ENCODE peak calls at places on chromosomes 5 and 9, in seven cellular contexts. D, P, B, F, C, W and O are unnamed samples.

GRCh38 chr5:96114736-96115466 is 153.2 kb upstream of the ELL2 start:
- DNase-seq in D (no peak), P (no peak), B (no peak), F (no peak), C (no peak), W (peak; percentile 55), O (no peak)

GRCh38 chr5:89236900-89237299 is 353.9 kb upstream of the MEF2C start:
- DNase-seq in D (no peak), P (no peak), B (no peak), F (no peak), C (no peak), W (peak; percentile 60), O (no peak)

GRCh38 chr9:96270236-96270635 is 31.7 kb downstream of the HSD17B3 start:
- DNase-seq in D (no peak), P (no peak), B (no peak), F (no peak), C (no peak), W (no peak), O (no peak)

GRCh38 chr9:12748016-12748415 is 26.8 kb upstream of the LURAP1L start:
- DNase-seq in D (no peak), P (no peak), B (no peak), F (no peak), C (no peak), W (no peak), O (no peak)

GRCh38 chr5:135320718-135321484 is 78.1 kb downstream of the MACROH2A1 start:
- DNase-seq in D (no peak), P (no peak), B (no peak), F (peak; percentile 56), C (no peak), W (no peak), O (no peak)

GRCh38 chr9:126549246-126550006 is 64.3 kb upstream of the LMX1B start:
- DNase-seq in D (peak; percentile 25), P (no peak), B (no peak), F (peak; percentile 54), C (no peak), W (no peak), O (no peak)

GRCh38 chr5:143244000-143244736 is 159.3 kb downstream of the NR3C1 start:
- DNase-seq in D (no peak), P (no peak), B (peak; percentile 24), F (no peak), C (peak; percentile 29), W (peak; percentile 98), O (peak; percentile 62)

GRCh38 chr5:10660720-10661387 is 97.0 kb downstream of the ANKRD33B start:
- DNase-seq in D (no peak), P (no peak), B (peak; percentile 5), F (no peak), C (no peak), W (no peak), O (no peak)

GRCh38 chr5:172603425-172603824 is 37.6 kb upstream of the NEURL1B start:
- DNase-seq in D (no peak), P (no peak), B (no peak), F (peak; percentile 37), C (no peak), W (peak; percentile 34), O (peak; percentile 68)

GRCh38 chr5:150065346-150065745 is 21.0 kb downstream of the CSF1R start:
- DNase-seq in D (no peak), P (peak; percentile 16), B (no peak), F (peak; percentile 78), C (peak; percentile 40), W (peak; percentile 52), O (peak; percentile 49)

GRCh38 chr9:34282096-34282495 is 47.0 kb downstream of the KIF24 start:
- DNase-seq in D (no peak), P (no peak), B (no peak), F (no peak), C (no peak), W (no peak), O (no peak)

GRCh38 chr9:34375901-34376595 is 650 bp downstream of the MYORG start:
- DNase-seq in D (peak; percentile 84), P (peak; percentile 76), B (peak; percentile 65), F (peak; percentile 91), C (peak; percentile 77), W (peak; percentile 15), O (peak; percentile 61)

GRCh38 chr9:78831726-78832125 is 534.8 kb downstream of the PSAT1 start:
- DNase-seq in D (no peak), P (no peak), B (no peak), F (no peak), C (no peak), W (no peak), O (no peak)

GRCh38 chr9:93827545-93828330 is 127.4 kb downstream of the BARX1 start:
- DNase-seq in D (no peak), P (peak; percentile 83), B (peak; percentile 63), F (peak; percentile 84), C (peak; percentile 44), W (peak; percentile 13), O (no peak)

GRCh38 chr9:112059980-112060348 is 115.1 kb downstream of the SUSD1 start:
- DNase-seq in D (no peak), P (no peak), B (no peak), F (no peak), C (no peak), W (no peak), O (no peak)

GRCh38 chr9:94533601-94534000 is 21.3 kb upstream of the PCAT7 start:
- DNase-seq in D (no peak), P (no peak), B (no peak), F (no peak), C (no peak), W (no peak), O (no peak)

GRCh38 chr9:125189011-125189360 is 617 bp downstream of the PPP6C start:
- DNase-seq in D (peak; percentile 61), P (peak; percentile 63), B (no peak), F (peak; percentile 91), C (peak; percentile 37), W (no peak), O (no peak)
- H3K4me1 ChIP-seq in D (no peaks in the 10 kb centered on the region), P (peaks cover 4% of the 10 kb centered on the region), B (peaks cover 35% of the 10 kb centered on the region), F (peaks cover 27% of the 10 kb centered on the region), C (peaks cover 27% of the 10 kb centered on the region), W (peaks cover 9% of the 10 kb centered on the region), O (peaks cover 18% of the 10 kb centered on the region)

GRCh38 chr9:122222741-122223140 is 6.0 kb downstream of the LHX6 start:
- DNase-seq in D (no peak), P (no peak), B (no peak), F (no peak), C (no peak), W (no peak), O (no peak)

GRCh38 chr9:122225323-122226141 is 3.2 kb downstream of the LHX6 start:
- DNase-seq in D (no peak), P (no peak), B (no peak), F (no peak), C (no peak), W (no peak), O (no peak)

GRCh38 chr9:122221223-122221811 is 7.4 kb downstream of the LHX6 start:
- DNase-seq in D (no peak), P (peak; percentile 87), B (no peak), F (no peak), C (no peak), W (no peak), O (no peak)

GRCh38 chr9:122220673-122221222 is 8.0 kb downstream of the LHX6 start:
- DNase-seq in D (no peak), P (no peak), B (no peak), F (no peak), C (no peak), W (no peak), O (no peak)

DNA sequence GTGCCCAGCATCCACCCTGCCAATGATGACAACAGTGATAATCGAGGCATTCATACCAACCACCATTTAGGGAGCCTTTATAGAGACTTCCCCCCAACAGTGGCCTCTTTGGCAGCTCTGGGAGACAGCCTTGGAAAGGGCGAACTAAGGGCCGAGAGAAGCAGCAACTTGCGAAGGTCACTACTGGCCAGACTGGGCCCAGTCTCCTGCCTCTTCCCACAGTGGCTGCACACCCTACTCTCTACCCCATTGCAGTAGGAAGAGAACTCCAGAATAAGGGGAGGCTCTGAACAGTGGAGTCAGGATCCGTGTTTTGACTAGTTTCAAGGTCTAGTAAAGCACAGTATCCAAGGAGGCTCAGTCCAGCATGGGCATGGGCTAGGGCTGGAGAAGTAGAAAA is 5.3 kb downstream of the LHX6 start:
- DNase-seq in D (no peak), P (no peak), B (no peak), F (no peak), C (no peak), W (no peak), O (no peak)
- H3K27me3 ChIP-seq in D (peaks cover 50% of the 10 kb centered on the region), P (peaks cover 100% of the 10 kb centered on the region), B (peaks cover 57% of the 10 kb centered on the region), F (peaks cover 54% of the 10 kb centered on the region), C (peaks cover 100% of the 10 kb centered on the region), W (peaks cover 93% of the 10 kb centered on the region), O (peaks cover 100% of the 10 kb centered on the region)

GRCh38 chr5:132363431-132364112 is 5.9 kb upstream of the SLC22A5 start:
- DNase-seq in D (no peak), P (no peak), B (no peak), F (no peak), C (no peak), W (peak; percentile 93), O (peak; percentile 56)

GRCh38 chr5:132362086-132362485 is 7.4 kb upstream of the SLC22A5 start:
- DNase-seq in D (no peak), P (no peak), B (no peak), F (no peak), C (no peak), W (no peak), O (no peak)

GRCh38 chr5:132369012-132369470 is 469 bp upstream of the SLC22A5 start:
- DNase-seq in D (no peak), P (no peak), B (no peak), F (no peak), C (no peak), W (peak; percentile 11), O (no peak)

GRCh38 chr5:132365213-132365612 is 4.3 kb upstream of the SLC22A5 start:
- DNase-seq in D (no peak), P (no peak), B (no peak), F (no peak), C (no peak), W (peak; percentile 96), O (no peak)

GRCh38 chr5:132364319-132364718 is 5.2 kb upstream of the SLC22A5 start:
- DNase-seq in D (no peak), P (no peak), B (no peak), F (no peak), C (no peak), W (peak; percentile 76), O (peak; percentile 37)
- TF ChIP-seq CTCF in D (no peak), P (no peak), B (no peak), F (no peak), C (no peak), W (no peak), O (no peak)

GRCh38 chr9:121283856-121284732 is 16.1 kb downstream of the GSN start:
- DNase-seq in D (no peak), P (no peak), B (no peak), F (no peak), C (no peak), W (no peak), O (peak; percentile 42)

GRCh38 chr9:121286688-121286972 is 18.7 kb downstream of the GSN start:
- DNase-seq in D (no peak), P (no peak), B (no peak), F (no peak), C (no peak), W (no peak), O (no peak)

GRCh38 chr9:121284733-121285451 is 16.9 kb downstream of the GSN start:
- DNase-seq in D (no peak), P (no peak), B (no peak), F (no peak), C (no peak), W (no peak), O (no peak)

GRCh38 chr9:121286973-121287721 is 19.2 kb downstream of the GSN start:
- DNase-seq in D (no peak), P (peak; percentile 96), B (peak; percentile 64), F (no peak), C (peak; percentile 87), W (peak; percentile 89), O (peak; percentile 90)

GRCh38 chr9:121285835-121286687 is 18.1 kb downstream of the GSN start:
- DNase-seq in D (no peak), P (peak; percentile 73), B (peak; percentile 34), F (no peak), C (peak; percentile 63), W (peak; percentile 56), O (peak; percentile 89)
- H3K4me1 ChIP-seq in D (no peaks in the 10 kb centered on the region), P (peaks cover 40% of the 10 kb centered on the region), B (peaks cover 74% of the 10 kb centered on the region), F (peaks cover 63% of the 10 kb centered on the region), C (peaks cover 94% of the 10 kb centered on the region), W (peaks cover 63% of the 10 kb centered on the region), O (peaks cover 98% of the 10 kb centered on the region)